ENCODE peak calls at places on chromosomes 4 and X, in four cellular contexts. X, I, E and D are unnamed samples.
A peak's percentile ranks its signal among the peaks of the same experiment; 100 is the strongest.

GRCh38 chr4:51895158-51895557 is 52.2 kb downstream of the DCUN1D4 start:
- DNase-seq in X (no peak), I (no peak), E (no peak), D (no peak)

GRCh38 chrX:3286196-3286920 is 60.1 kb downstream of the MXRA5 start:
- DNase-seq in X (peak; percentile 73), I (peak; percentile 96), E (no peak), D (no peak)

GRCh38 chrX:72048515-72049455 is 82.9 kb downstream of the RTL5 start:
- DNase-seq in X (no peak), I (no peak), E (no peak), D (no peak)

GRCh38 chr4:77734928-77735327 is 84.2 kb downstream of the CNOT6L start:
- DNase-seq in X (peak; percentile 63), I (peak; percentile 63), E (no peak), D (no peak)

GRCh38 chr4:98448923-98449322 is 187.7 kb downstream of the RAP1GDS1 start:
- DNase-seq in X (no peak), I (no peak), E (no peak), D (no peak)

GRCh38 chr4:128802680-128803628 is 6.5 kb upstream of the JADE1 start:
- DNase-seq in X (no peak), I (no peak), E (no peak), D (no peak)

GRCh38 chr4:32798471-32798870 is 2078.3 kb downstream of the PCDH7 start:
- DNase-seq in X (no peak), I (no peak), E (no peak), D (no peak)

GRCh38 chrX:151776113-151776790 is 41.7 kb downstream of the CNGA2 start:
- DNase-seq in X (peak; percentile 66), I (no peak), E (no peak), D (no peak)